ENCODE peak calls at places on chromosomes 13 and 19, in eight cellular contexts. Q, B, L, C, A, F, I and O are unnamed samples.

GRCh38 chr19:35851213-35852028 is 883 bp downstream of the NPHS1 start:
- DNase-seq in C (no peak), L (no peak), Q (no peak), I (no peak), B (no peak), A (no peak), F (no peak), O (no peak)

GRCh38 chr19:41753936-41754529 is 1.3 kb upstream of the CEACAM6 start:
- DNase-seq in L (peak), C (peak), B (no peak), F (peak), A (peak), I (peak), Q (no peak), O (no peak)

GRCh38 chr19:55257461-55258411 is 1.1 kb downstream of the PPP6R1 start:
- DNase-seq in B (no peak), Q (peak), L (peak), F (no peak), C (peak), I (no peak), A (peak), O (no peak)

GRCh38 chr13:24631922-24632321 is 48.3 kb upstream of the ATP12A start:
- DNase-seq in A (no peak), B (no peak), Q (no peak), I (no peak), F (no peak), C (no peak), L (no peak), O (no peak)

GRCh38 chr19:13906525-13906904 is 514 bp downstream of the CC2D1A start:
- DNase-seq in Q (no peak), C (no peak), L (peak), B (no peak), A (no peak), I (peak), F (no peak), O (no peak)

GRCh38 chr19:10228925-10229324 is 2.2 kb downstream of the S1PR2 start:
- DNase-seq in B (no peak), I (peak), F (no peak), C (peak), Q (no peak), A (peak), L (peak), O (no peak)

GRCh38 chr19:40348961-40349507 is 539 bp downstream of the PLD3 start:
- DNase-seq in B (peak), F (peak), Q (no peak), I (no peak), A (peak), C (peak), L (peak), O (no peak)

GRCh38 chr19:4702764-4703163 is 20.9 kb downstream of the DPP9 start:
- DNase-seq in C (no peak), Q (no peak), F (no peak), I (no peak), A (no peak), B (no peak), L (no peak), O (no peak)

GRCh38 chr13:42654760-42655159 is 80.8 kb downstream of the TNFSF11 start:
- DNase-seq in A (no peak), Q (no peak), F (no peak), L (no peak), B (no peak), I (no peak), C (no peak), O (no peak)

GRCh38 chr13:51315658-51316057 is 23.8 kb upstream of the SERPINE3 start:
- DNase-seq in Q (no peak), I (no peak), L (no peak), C (no peak), A (peak), F (no peak), B (no peak), O (no peak)

GRCh38 chr19:6639439-6639838 is 30.5 kb downstream of the TNFSF14 start:
- DNase-seq in L (peak), F (no peak), Q (no peak), C (no peak), A (no peak), I (no peak), B (no peak), O (no peak)

GRCh38 chr19:48969276-48970138 is 4.4 kb downstream of the FTL start:
- DNase-seq in L (peak), A (peak), B (no peak), I (no peak), C (peak), Q (no peak), F (no peak), O (peak)

GRCh38 chr19:31064486-31064885 is 284.8 kb downstream of the TSHZ3 start:
- DNase-seq in B (no peak), Q (no peak), L (no peak), A (no peak), I (no peak), C (no peak), F (no peak), O (no peak)